ENCODE peak calls at places on chromosomes 1 and 21, in six cellular contexts. One of them, this sample, is unnamed.

GRCh38 chr1:115677570-115677969 is 35.8 kb downstream of the VANGL1 start:
- DNase-seq in H7: peak
- DNase-seq in HL-60: no peak
- DNase-seq in dorsolateral prefrontal cortex: no peak
- DNase-seq in stomach: no peak
- DNase-seq in bronchial epithelial cell: no peak
- DNase-seq in this sample: no peak

GRCh38 chr1:32881871-32882850 is 4.1 kb upstream of the HPCA start:
- DNase-seq in H7: peak
- DNase-seq in HL-60: no peak
- DNase-seq in dorsolateral prefrontal cortex: no peak
- DNase-seq in stomach: peak
- DNase-seq in bronchial epithelial cell: no peak
- DNase-seq in this sample: no peak

GRCh38 chr1:51956528-51957509 is 33.7 kb downstream of the RAB3B start:
- DNase-seq in H7: peak
- DNase-seq in HL-60: no peak
- DNase-seq in dorsolateral prefrontal cortex: no peak
- DNase-seq in stomach: no peak
- DNase-seq in bronchial epithelial cell: peak
- DNase-seq in this sample: no peak

GRCh38 chr1:224615861-224616760 is at the start of gene CNIH3:
- DNase-seq in H7: peak
- DNase-seq in HL-60: peak
- DNase-seq in dorsolateral prefrontal cortex: peak
- DNase-seq in stomach: peak
- DNase-seq in bronchial epithelial cell: no peak
- DNase-seq in this sample: no peak

GRCh38 chr1:183223467-183223866 is 37.4 kb downstream of the LAMC2 start:
- DNase-seq in H7: no peak
- DNase-seq in HL-60: no peak
- DNase-seq in dorsolateral prefrontal cortex: no peak
- DNase-seq in stomach: no peak
- DNase-seq in bronchial epithelial cell: no peak
- DNase-seq in this sample: no peak

GRCh38 chr1:181905944-181906597 is 155.4 kb downstream of the ZNF648 start:
- DNase-seq in H7: no peak
- DNase-seq in HL-60: no peak
- DNase-seq in dorsolateral prefrontal cortex: no peak
- DNase-seq in stomach: no peak
- DNase-seq in bronchial epithelial cell: no peak
- DNase-seq in this sample: no peak

GRCh38 chr1:154863702-154864174 is 6.3 kb downstream of the KCNN3 start:
- DNase-seq in H7: peak
- DNase-seq in HL-60: peak
- DNase-seq in dorsolateral prefrontal cortex: no peak
- DNase-seq in stomach: peak
- DNase-seq in bronchial epithelial cell: peak
- DNase-seq in this sample: peak

GRCh38 chr1:73674945-73675561 is 522.9 kb downstream of the LRRIQ3 start:
- DNase-seq in H7: peak
- DNase-seq in HL-60: no peak
- DNase-seq in dorsolateral prefrontal cortex: no peak
- DNase-seq in stomach: no peak
- DNase-seq in bronchial epithelial cell: peak
- DNase-seq in this sample: no peak

GRCh38 chr1:1115136-1115829 is 606 bp downstream of the C1orf159 start:
- DNase-seq in H7: no peak
- DNase-seq in HL-60: no peak
- DNase-seq in dorsolateral prefrontal cortex: no peak
- DNase-seq in stomach: no peak
- DNase-seq in bronchial epithelial cell: no peak
- DNase-seq in this sample: no peak

GRCh38 chr21:42199488-42200463 is 19.2 kb upstream of the ABCG1 start:
- DNase-seq in H7: no peak
- DNase-seq in HL-60: peak
- DNase-seq in dorsolateral prefrontal cortex: no peak
- DNase-seq in stomach: no peak
- DNase-seq in bronchial epithelial cell: peak
- DNase-seq in this sample: no peak

GRCh38 chr1:15955552-15955951 is 20.3 kb downstream of the ZBTB17 start:
- DNase-seq in H7: no peak
- DNase-seq in HL-60: no peak
- DNase-seq in dorsolateral prefrontal cortex: no peak
- DNase-seq in stomach: no peak
- DNase-seq in bronchial epithelial cell: no peak
- DNase-seq in this sample: no peak

GRCh38 chr1:241994171-241994570 is 4.7 kb downstream of the MAP1LC3C start:
- DNase-seq in H7: no peak
- DNase-seq in HL-60: no peak
- DNase-seq in dorsolateral prefrontal cortex: no peak
- DNase-seq in stomach: no peak
- DNase-seq in bronchial epithelial cell: no peak
- DNase-seq in this sample: no peak

GRCh38 chr1:119794230-119794629 is 17.0 kb downstream of the REG4 start:
- DNase-seq in H7: no peak
- DNase-seq in HL-60: no peak
- DNase-seq in dorsolateral prefrontal cortex: no peak
- DNase-seq in stomach: no peak
- DNase-seq in bronchial epithelial cell: no peak
- DNase-seq in this sample: no peak

GRCh38 chr1:215287362-215287761 is 204.8 kb downstream of the KCNK2 start:
- DNase-seq in H7: no peak
- DNase-seq in HL-60: no peak
- DNase-seq in dorsolateral prefrontal cortex: no peak
- DNase-seq in stomach: no peak
- DNase-seq in bronchial epithelial cell: no peak
- DNase-seq in this sample: no peak

GRCh38 chr1:75134656-75134938 is 409 bp downstream of the LHX8 start:
- DNase-seq in H7: no peak
- DNase-seq in HL-60: no peak
- DNase-seq in dorsolateral prefrontal cortex: no peak
- DNase-seq in stomach: no peak
- DNase-seq in bronchial epithelial cell: no peak
- DNase-seq in this sample: no peak

GRCh38 chr1:240190881-240191385 is 99.2 kb downstream of the FMN2 start:
- DNase-seq in H7: peak
- DNase-seq in HL-60: no peak
- DNase-seq in dorsolateral prefrontal cortex: no peak
- DNase-seq in stomach: no peak
- DNase-seq in bronchial epithelial cell: peak
- DNase-seq in this sample: no peak

GRCh38 chr1:218705911-218706893 is 361.1 kb downstream of the TGFB2 start:
- DNase-seq in H7: no peak
- DNase-seq in HL-60: no peak
- DNase-seq in dorsolateral prefrontal cortex: no peak
- DNase-seq in stomach: no peak
- DNase-seq in bronchial epithelial cell: peak
- DNase-seq in this sample: no peak

GRCh38 chr1:189007824-189008223 is 1469.8 kb downstream of the BRINP3 start:
- DNase-seq in H7: no peak
- DNase-seq in HL-60: no peak
- DNase-seq in dorsolateral prefrontal cortex: no peak
- DNase-seq in stomach: no peak
- DNase-seq in bronchial epithelial cell: no peak
- DNase-seq in this sample: no peak

GRCh38 chr1:24925082-24925779 is 4.8 kb downstream of the RUNX3 start:
- DNase-seq in H7: no peak
- DNase-seq in HL-60: no peak
- DNase-seq in dorsolateral prefrontal cortex: no peak
- DNase-seq in stomach: no peak
- DNase-seq in bronchial epithelial cell: no peak
- DNase-seq in this sample: peak

GRCh38 chr1:185529673-185530072 is 204.5 kb upstream of the HMCN1 start:
- DNase-seq in H7: no peak
- DNase-seq in HL-60: no peak
- DNase-seq in dorsolateral prefrontal cortex: no peak
- DNase-seq in stomach: no peak
- DNase-seq in bronchial epithelial cell: no peak
- DNase-seq in this sample: no peak

GRCh38 chr1:205791568-205792180 is 16.4 kb upstream of the RAB29 start:
- DNase-seq in H7: peak
- DNase-seq in HL-60: peak
- DNase-seq in dorsolateral prefrontal cortex: peak
- DNase-seq in stomach: peak
- DNase-seq in bronchial epithelial cell: peak
- DNase-seq in this sample: peak

GRCh38 chr1:59008599-59009347 is 224.9 kb upstream of the JUN start:
- DNase-seq in H7: no peak
- DNase-seq in HL-60: no peak
- DNase-seq in dorsolateral prefrontal cortex: no peak
- DNase-seq in stomach: no peak
- DNase-seq in bronchial epithelial cell: no peak
- DNase-seq in this sample: no peak

GRCh38 chr1:201542166-201543045 is 3.5 kb downstream of the NAV1 start:
- DNase-seq in H7: no peak
- DNase-seq in HL-60: no peak
- DNase-seq in dorsolateral prefrontal cortex: no peak
- DNase-seq in stomach: no peak
- DNase-seq in bronchial epithelial cell: no peak
- DNase-seq in this sample: no peak

GRCh38 chr1:204475651-204476432 is 18.8 kb downstream of the PIK3C2B start:
- DNase-seq in H7: peak
- DNase-seq in HL-60: no peak
- DNase-seq in dorsolateral prefrontal cortex: no peak
- DNase-seq in stomach: no peak
- DNase-seq in bronchial epithelial cell: no peak
- DNase-seq in this sample: no peak

GRCh38 chr1:92953491-92953890 is 7.8 kb downstream of the DIPK1A start:
- DNase-seq in H7: no peak
- DNase-seq in HL-60: no peak
- DNase-seq in dorsolateral prefrontal cortex: no peak
- DNase-seq in stomach: no peak
- DNase-seq in bronchial epithelial cell: no peak
- DNase-seq in this sample: no peak

GRCh38 chr21:35053356-35054096 is 4.4 kb upstream of the RUNX1 start:
- DNase-seq in H7: no peak
- DNase-seq in HL-60: no peak
- DNase-seq in dorsolateral prefrontal cortex: no peak
- DNase-seq in stomach: no peak
- DNase-seq in bronchial epithelial cell: no peak
- DNase-seq in this sample: no peak

GRCh38 chr1:230749150-230749549 is 2.0 kb downstream of the CAPN9 start:
- DNase-seq in H7: no peak
- DNase-seq in HL-60: no peak
- DNase-seq in dorsolateral prefrontal cortex: no peak
- DNase-seq in stomach: no peak
- DNase-seq in bronchial epithelial cell: no peak
- DNase-seq in this sample: no peak

DNA sequence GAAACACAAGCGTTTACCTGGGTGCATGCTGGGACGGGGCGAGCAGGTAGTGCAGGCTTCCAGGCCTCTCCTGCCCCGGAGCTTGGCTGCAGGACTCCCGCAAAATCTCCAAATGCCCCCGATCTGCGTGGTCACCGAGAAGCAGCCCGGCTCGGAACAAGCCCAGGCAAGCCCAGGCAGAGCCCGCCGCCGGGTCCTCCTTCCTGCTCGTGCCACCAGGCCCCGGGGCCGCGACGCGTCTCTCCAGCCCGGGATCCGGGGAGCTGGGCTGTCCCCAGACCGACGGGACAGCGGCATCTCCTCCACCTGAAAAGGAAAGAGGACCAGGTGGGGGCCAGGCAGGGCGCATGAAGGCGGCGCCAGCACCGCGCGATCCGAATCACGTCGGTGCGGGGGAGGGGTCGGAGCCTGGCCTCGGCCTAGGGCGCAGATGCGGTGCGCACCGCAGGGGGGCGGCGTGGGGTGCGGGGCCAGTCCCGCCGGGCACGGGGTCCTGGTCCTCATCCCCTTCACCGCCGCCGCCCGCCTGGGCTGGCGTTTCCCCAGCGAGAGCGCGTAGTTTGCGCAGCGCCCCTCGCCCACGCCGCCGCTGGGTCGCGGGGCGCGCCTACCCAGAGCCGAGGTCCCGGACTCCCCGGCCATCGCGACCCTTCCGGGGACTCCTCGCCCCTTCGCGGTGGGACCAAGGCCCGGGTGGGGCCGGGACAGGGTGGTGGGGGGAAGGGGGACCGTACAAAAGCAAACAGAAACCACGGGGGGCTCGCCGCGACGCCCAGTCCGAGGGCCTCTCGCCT is 52.4 kb upstream of the H6PD start:
- DNase-seq in H7: peak
- DNase-seq in HL-60: no peak
- DNase-seq in dorsolateral prefrontal cortex: peak
- DNase-seq in stomach: peak
- DNase-seq in bronchial epithelial cell: peak
- DNase-seq in this sample: peak
- H3K4me3 ChIP-seq in H7: peak
- H3K4me3 ChIP-seq in HL-60: peak
- H3K4me3 ChIP-seq in dorsolateral prefrontal cortex: peak
- H3K4me3 ChIP-seq in stomach: peak
- H3K4me3 ChIP-seq in bronchial epithelial cell: peak
- H3K4me3 ChIP-seq in this sample: peak

DNA sequence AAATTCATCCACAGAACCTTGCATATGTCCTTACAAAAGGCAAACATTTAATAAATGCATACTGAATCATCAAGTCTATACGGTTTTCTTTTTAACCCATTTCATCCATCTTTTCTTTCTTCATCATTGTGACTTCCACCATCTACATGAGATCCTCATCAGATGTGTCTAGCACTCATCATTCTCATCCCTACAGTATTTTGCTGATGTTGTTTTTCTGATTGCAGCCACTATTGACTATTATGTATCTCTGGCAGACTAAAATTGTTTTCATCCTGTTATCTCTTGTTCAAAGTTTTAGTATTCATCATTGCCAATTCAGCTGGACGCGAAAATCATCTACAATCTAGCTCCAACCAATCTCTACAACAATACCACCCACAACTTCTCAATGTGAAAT is 5.9 kb downstream of the LRIF1 start:
- DNase-seq in H7: no peak
- DNase-seq in HL-60: no peak
- DNase-seq in dorsolateral prefrontal cortex: no peak
- DNase-seq in stomach: no peak
- DNase-seq in bronchial epithelial cell: no peak
- DNase-seq in this sample: no peak
- H3K4me3 ChIP-seq in H7: no peak
- H3K4me3 ChIP-seq in HL-60: no peak
- H3K4me3 ChIP-seq in dorsolateral prefrontal cortex: no peak
- H3K4me3 ChIP-seq in stomach: no peak
- H3K4me3 ChIP-seq in bronchial epithelial cell: no peak
- H3K4me3 ChIP-seq in this sample: no peak

DNA sequence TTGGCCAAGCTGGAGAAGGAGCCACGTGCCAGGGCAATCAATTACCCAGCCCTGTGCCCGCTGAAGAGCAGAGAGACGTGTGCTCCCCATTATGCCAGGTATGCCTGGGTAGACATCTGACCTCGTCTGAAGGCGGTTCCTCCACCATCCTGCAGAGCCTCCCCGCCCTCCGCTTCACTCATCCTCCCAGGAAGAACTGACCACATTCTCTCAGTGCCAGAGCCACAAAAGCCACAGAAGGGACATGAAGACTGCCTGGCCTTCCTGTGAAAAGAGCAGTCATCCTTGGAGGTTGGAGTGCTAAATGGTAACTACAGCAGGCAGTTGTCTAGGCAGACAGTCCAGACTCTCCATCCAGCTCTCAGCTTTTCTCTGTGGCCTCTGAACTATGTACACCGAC is 12.0 kb downstream of the SYT2 start:
- DNase-seq in H7: no peak
- DNase-seq in HL-60: peak
- DNase-seq in dorsolateral prefrontal cortex: no peak
- DNase-seq in stomach: no peak
- DNase-seq in bronchial epithelial cell: no peak
- DNase-seq in this sample: no peak
- H3K4me3 ChIP-seq in H7: no peak
- H3K4me3 ChIP-seq in HL-60: no peak
- H3K4me3 ChIP-seq in dorsolateral prefrontal cortex: no peak
- H3K4me3 ChIP-seq in stomach: no peak
- H3K4me3 ChIP-seq in bronchial epithelial cell: no peak
- H3K4me3 ChIP-seq in this sample: no peak

GRCh38 chr1:213983589-213984386 is 4.0 kb upstream of the PROX1 start:
- DNase-seq in H7: peak
- DNase-seq in HL-60: no peak
- DNase-seq in dorsolateral prefrontal cortex: no peak
- DNase-seq in stomach: no peak
- DNase-seq in bronchial epithelial cell: no peak
- DNase-seq in this sample: no peak
- H3K4me3 ChIP-seq in H7: peak
- H3K4me3 ChIP-seq in HL-60: no peak
- H3K4me3 ChIP-seq in dorsolateral prefrontal cortex: peak
- H3K4me3 ChIP-seq in stomach: no peak
- H3K4me3 ChIP-seq in bronchial epithelial cell: no peak
- H3K4me3 ChIP-seq in this sample: no peak

This sample was measured in mucosa of descending colon.